ENCODE peak calls at places on chromosomes 4 and X, in eight cellular contexts. Y is cardiac muscle cell, E is WERI-Rb-1, W is psoas muscle, P is GM23248, J is A549, D is dorsolateral prefrontal cortex, B is mammary epithelial cell. R is an unnamed sample.
A peak's percentile ranks its signal among the peaks of the same experiment; 100 is the strongest.

GRCh38 chrX:39427492-39428289 is 626.4 kb downstream of the MID1IP1 start:
- DNase-seq in J (peak; percentile 7), E (no peak), D (no peak), B (peak; percentile 57), P (peak; percentile 58), Y (peak; percentile 21), W (no peak), R (no peak)

GRCh38 chr4:7739918-7740865 is 199.5 kb downstream of the AFAP1 start:
- DNase-seq in E (no peak), B (no peak), J (no peak), D (no peak), P (no peak), Y (no peak), W (peak; percentile 43), R (no peak)

GRCh38 chrX:24203072-24203808 is 53.7 kb downstream of the ZFX start:
- DNase-seq in P (no peak), E (no peak), D (no peak), Y (no peak), W (no peak), B (no peak), J (no peak), R (no peak)

GRCh38 chr4:147518086-147518485 is 37.2 kb downstream of the EDNRA start:
- DNase-seq in J (no peak), W (no peak), P (no peak), B (peak; percentile 47), Y (no peak), E (no peak), D (no peak), R (no peak)

GRCh38 chrX:132967049-132967448 is 8.6 kb upstream of the HS6ST2 start:
- DNase-seq in Y (no peak), E (no peak), J (no peak), W (no peak), D (no peak), B (no peak), P (no peak), R (no peak)

GRCh38 chrX:11137543-11138139 is 26.5 kb downstream of the HCCS start:
- DNase-seq in W (no peak), Y (peak; percentile 67), D (no peak), J (peak; percentile 23), B (no peak), E (no peak), P (peak; percentile 44), R (no peak)

GRCh38 chrX:150766351-150767044 is 73.3 kb downstream of the MTMR1 start:
- DNase-seq in P (no peak), D (no peak), J (peak; percentile 28), Y (no peak), E (peak; percentile 40), W (no peak), B (no peak), R (no peak)

GRCh38 chr4:41124916-41125548 is 89.3 kb downstream of the APBB2 start:
- DNase-seq in E (no peak), P (peak; percentile 44), D (no peak), J (peak; percentile 27), B (peak; percentile 63), Y (no peak), W (no peak), R (no peak)

GRCh38 chr4:7539659-7540058 is 104.9 kb upstream of the PSAPL1 start:
- DNase-seq in W (peak; percentile 64), B (no peak), P (peak; percentile 32), J (peak; percentile 73), E (peak; percentile 80), D (no peak), Y (no peak), R (no peak)

GRCh38 chrX:18938710-18939109 is 45.2 kb downstream of the PHKA2 start:
- DNase-seq in E (no peak), B (no peak), W (no peak), D (no peak), P (no peak), Y (no peak), J (no peak), R (no peak)

GRCh38 chr4:70603856-70604255 is 11.8 kb downstream of the AMBN start:
- DNase-seq in D (no peak), E (no peak), P (peak; percentile 75), W (no peak), J (no peak), Y (peak; percentile 48), B (no peak), R (no peak)

GRCh38 chrX:11664211-11664888 is 1.4 kb downstream of the ARHGAP6 start:
- DNase-seq in P (peak; percentile 19), Y (peak; percentile 21), B (no peak), J (no peak), E (no peak), D (no peak), W (peak; percentile 55), R (no peak)

DNA sequence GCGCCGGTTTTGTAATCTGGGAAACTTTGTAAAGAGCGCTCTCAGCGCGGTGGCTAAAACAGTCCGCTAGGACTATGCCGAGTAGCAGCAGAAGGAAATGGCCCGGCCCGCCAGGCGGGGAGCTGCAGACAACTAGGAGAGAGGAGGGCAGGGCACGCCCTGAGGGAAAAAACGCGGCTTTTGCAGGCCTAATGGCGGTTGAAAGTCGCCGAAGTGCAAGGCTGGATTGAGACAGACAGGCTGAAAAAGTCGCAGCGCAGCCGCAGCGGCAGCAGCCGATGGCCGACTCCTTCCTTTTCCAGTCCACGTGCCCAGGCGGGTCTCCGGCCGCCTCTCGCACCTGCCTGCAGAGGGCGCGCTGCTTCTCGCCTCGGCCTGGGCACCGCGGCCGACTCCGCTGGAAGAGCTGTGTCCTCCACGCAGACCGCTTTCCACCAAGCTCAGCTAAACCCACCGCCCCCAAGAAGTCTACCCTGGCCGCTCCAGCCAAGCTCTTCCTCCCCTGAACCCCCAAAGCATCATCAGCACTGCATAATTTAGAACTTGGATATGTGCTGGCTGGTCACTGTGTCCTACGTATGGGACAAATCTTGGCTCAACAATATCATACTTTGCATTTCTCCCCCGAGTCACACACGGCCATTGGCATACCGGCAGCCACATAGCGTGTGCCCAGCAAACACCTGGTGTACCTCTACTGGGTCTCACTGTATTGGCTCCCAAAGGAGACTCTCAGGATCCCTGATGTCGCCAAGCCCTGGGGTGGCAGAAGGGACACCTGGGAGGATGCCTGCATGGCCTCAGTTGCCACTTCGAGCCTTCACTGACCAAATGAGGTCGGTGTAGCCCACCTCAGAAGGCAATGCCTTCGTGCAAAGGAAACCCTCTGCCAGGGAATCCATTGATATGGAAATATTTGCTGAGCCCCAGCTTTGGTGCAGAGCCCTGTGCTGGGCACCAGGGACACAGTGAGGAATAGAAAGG is 14.5 kb downstream of the SLC25A5 start:
- DNase-seq in P (peak; percentile 71), W (peak; percentile 76), J (peak; percentile 80), Y (peak; percentile 68), B (peak; percentile 42), D (peak; percentile 68), E (no peak), R (no peak)
- H3K27ac ChIP-seq in P (peak overlapping the region; percentile 26), W (peak overlapping the region; percentile 75), J (peak overlapping the region; percentile 90), Y (no peak overlapping the region), B (no peak overlapping the region), D (no peak overlapping the region), E (no peak overlapping the region), R (no peak overlapping the region)

GRCh38 chr4:158530898-158531297 is 9.2 kb downstream of the RXFP1 start:
- DNase-seq in W (no peak), P (no peak), B (no peak), J (no peak), E (no peak), Y (no peak), D (no peak), R (no peak)

GRCh38 chr4:158532556-158533231 is 11.0 kb downstream of the RXFP1 start:
- DNase-seq in B (no peak), P (no peak), D (no peak), W (no peak), E (no peak), J (no peak), Y (no peak), R (no peak)

GRCh38 chr4:158534727-158535126 is 13.0 kb downstream of the RXFP1 start:
- DNase-seq in D (no peak), J (no peak), W (no peak), Y (no peak), B (no peak), P (no peak), E (no peak), R (no peak)

GRCh38 chr4:158529505-158529904 is 7.8 kb downstream of the RXFP1 start:
- DNase-seq in W (no peak), P (no peak), E (no peak), Y (no peak), B (no peak), D (no peak), J (no peak), R (no peak)

DNA sequence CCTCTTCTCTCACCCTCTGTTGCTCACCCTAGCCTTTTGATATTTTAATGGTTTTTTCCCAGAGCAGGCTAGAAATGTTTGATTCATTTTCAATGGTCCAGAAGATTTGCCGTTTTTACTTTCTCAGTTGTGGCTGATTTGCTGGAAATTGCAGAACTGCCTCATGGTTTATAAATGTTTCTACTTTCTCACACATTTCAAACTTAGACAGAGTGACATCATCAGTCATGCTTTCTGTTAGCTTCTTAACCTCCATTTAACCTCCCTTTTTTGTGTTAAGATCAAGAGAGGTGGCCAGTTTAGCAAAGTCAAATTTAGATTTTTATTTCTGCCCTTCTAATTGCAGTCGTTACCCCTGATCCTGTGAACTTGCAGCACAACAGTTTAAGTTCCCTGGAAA is 8.7 kb downstream of the RXFP1 start:
- DNase-seq in J (no peak), E (no peak), W (no peak), B (no peak), P (peak; percentile 19), D (no peak), Y (no peak), R (no peak)
- H3K27ac ChIP-seq in J (no peak overlapping the region), E (no peak overlapping the region), W (no peak overlapping the region), B (no peak overlapping the region), P (no peak overlapping the region), D (no peak overlapping the region), Y (no peak overlapping the region), R (no peak overlapping the region)

DNA sequence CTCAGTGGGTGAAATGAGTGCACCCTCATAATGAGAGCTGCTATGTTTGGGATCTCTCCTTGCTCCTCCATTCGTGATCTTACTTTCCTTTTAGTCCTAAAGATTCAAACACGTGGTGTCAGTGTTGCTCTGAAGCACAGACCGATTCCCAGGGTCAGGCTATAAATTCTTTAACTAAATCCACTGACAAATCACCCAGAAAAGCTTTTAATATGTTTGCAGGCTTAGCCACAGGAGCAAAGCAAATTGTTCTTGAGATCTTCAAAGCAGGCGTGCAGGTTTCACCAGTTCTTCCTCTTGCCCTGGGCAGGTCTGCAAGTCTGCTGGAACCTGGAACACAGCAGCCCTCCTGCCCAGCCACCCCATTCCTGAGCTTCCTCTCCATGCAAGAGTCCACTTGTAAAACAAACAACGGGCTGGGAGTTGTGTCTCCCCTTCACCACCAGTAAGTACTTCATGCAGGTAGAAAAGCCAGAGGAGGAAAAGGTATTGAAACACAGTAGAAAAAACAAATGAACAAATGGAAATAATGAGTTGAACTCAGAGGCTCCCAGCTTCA is 70.1 kb upstream of the ENPP6 start:
- DNase-seq in D (no peak), B (peak; percentile 50), E (peak; percentile 42), Y (peak; percentile 79), W (no peak), J (no peak), P (peak; percentile 60), R (no peak)
- H3K27ac ChIP-seq in D (no peak overlapping the region), B (no peak overlapping the region), E (no peak overlapping the region), Y (no peak overlapping the region), W (peak overlapping the region; percentile 50), J (no peak overlapping the region), P (no peak overlapping the region), R (no peak overlapping the region)

DNA sequence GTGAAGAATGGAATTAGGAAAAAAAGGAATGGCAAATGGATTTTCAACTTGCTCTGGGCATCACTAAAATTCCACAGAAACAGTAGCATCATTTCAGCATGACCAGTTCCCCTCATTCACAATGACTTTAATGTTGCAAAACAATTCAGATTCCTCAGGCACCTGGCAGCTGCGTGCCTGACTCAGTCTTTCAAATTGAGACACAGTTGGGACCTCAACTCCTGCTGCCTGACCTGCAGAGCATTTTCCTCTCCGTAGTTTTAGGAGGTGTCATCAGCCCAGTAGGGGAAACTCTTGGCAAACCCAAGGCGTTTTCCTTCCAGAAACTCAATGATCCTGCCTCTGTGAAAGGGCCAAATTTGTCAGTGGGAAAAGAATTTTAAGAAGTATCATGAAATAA is 388.9 kb downstream of the SPRY1 start:
- DNase-seq in W (peak; percentile 87), D (no peak), P (peak; percentile 97), B (peak; percentile 85), E (no peak), Y (peak; percentile 82), J (no peak), R (no peak)
- H3K27ac ChIP-seq in W (peak overlapping the region; percentile 86), D (no peak overlapping the region), P (peak overlapping the region; percentile 78), B (no peak overlapping the region), E (no peak overlapping the region), Y (no peak overlapping the region), J (no peak overlapping the region), R (no peak overlapping the region)